ENCODE peak calls at places on chromosomes 5 and 9, in eight cellular contexts. W is psoas muscle; P is sigmoid colon; C is transverse colon; R is IMR-90; K is effector memory CD4-positive, alpha-beta T cell; V is A549; D is lung. O is an unnamed sample. For H3K4me1 and H3K9me3, the result is how much of the 10 kb centered on the place peaks cover.

GRCh38 chr5:80083115-80083890 is 48.2 kb downstream of the THBS4 start:
- DNase-seq in W (no peak), P (peak), C (no peak), R (peak), K (no peak), V (peak), D (no peak), O (peak)

GRCh38 chr9:84736076-84736475 is 66.5 kb downstream of the NTRK2 start:
- DNase-seq in W (no peak), P (no peak), C (no peak), R (no peak), K (no peak), V (no peak), D (no peak), O (no peak)

GRCh38 chr5:120803282-120803681 is 339.2 kb downstream of the PRR16 start:
- DNase-seq in W (no peak), P (no peak), C (no peak), R (peak), K (no peak), V (no peak), D (no peak), O (no peak)

GRCh38 chr5:96483878-96484277 is 50.8 kb upstream of the PCSK1 start:
- DNase-seq in W (no peak), P (no peak), C (no peak), R (peak), K (no peak), V (no peak), D (no peak), O (no peak)

GRCh38 chr9:72623156-72623555 is 101.7 kb downstream of the TMC1 start:
- DNase-seq in W (no peak), P (no peak), C (no peak), R (no peak), K (no peak), V (no peak), D (no peak), O (no peak)

GRCh38 chr5:136014049-136014516 is 14.7 kb upstream of the TGFBI start:
- DNase-seq in W (no peak), P (peak), C (no peak), R (no peak), K (no peak), V (no peak), D (peak), O (no peak)

GRCh38 chr5:6585168-6585567 is 47.7 kb downstream of the NSUN2 start:
- DNase-seq in W (no peak), P (no peak), C (no peak), R (no peak), K (no peak), V (no peak), D (peak), O (peak)

GRCh38 chr5:172731286-172732073 is 39.5 kb downstream of the DUSP1 start:
- DNase-seq in W (no peak), P (no peak), C (no peak), R (no peak), K (no peak), V (peak), D (peak), O (no peak)

GRCh38 chr9:36210722-36211121 is 20.0 kb downstream of the CLTA start:
- DNase-seq in W (no peak), P (no peak), C (no peak), R (no peak), K (no peak), V (no peak), D (no peak), O (no peak)

GRCh38 chr9:21906878-21907277 is 87.3 kb downstream of the CDKN2A start:
- DNase-seq in W (no peak), P (no peak), C (no peak), R (peak), K (no peak), V (peak), D (no peak), O (no peak)

GRCh38 chr9:132802121-132802795 is 75.8 kb downstream of the AK8 start:
- DNase-seq in W (no peak), P (no peak), C (no peak), R (no peak), K (no peak), V (no peak), D (no peak), O (peak)

DNA sequence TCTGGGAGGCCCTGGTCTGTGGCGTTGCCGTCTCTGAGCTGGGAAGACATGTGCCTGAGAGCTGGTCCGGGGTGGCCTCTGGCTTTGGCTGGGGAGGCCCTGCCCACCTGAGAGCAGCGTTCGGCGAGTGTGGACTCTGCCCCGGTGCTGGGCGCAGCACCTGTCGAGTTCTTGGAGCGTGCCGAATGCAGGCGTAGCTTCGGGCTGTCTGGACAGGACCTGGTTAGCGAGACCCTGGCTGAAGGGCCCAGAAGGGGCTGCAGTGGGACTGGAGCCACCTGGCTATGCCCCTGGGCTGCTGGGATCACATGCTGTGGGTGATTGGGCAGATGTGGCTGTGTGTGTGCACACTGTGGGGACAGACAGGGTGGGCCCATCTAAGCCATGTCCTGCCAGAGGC is 56.5 kb downstream of the RXRA start:
- DNase-seq in W (no peak), P (no peak), C (peak), R (no peak), K (no peak), V (no peak), D (no peak), O (no peak)
- H3K4me1 ChIP-seq in W (half or more), P (under half), C (half or more), R (under half), K (under half), V (half or more), D (half or more), O (under half)

GRCh38 chr5:117943120-117943519 is 1045.2 kb downstream of the DTWD2 start:
- DNase-seq in W (no peak), P (no peak), C (no peak), R (no peak), K (no peak), V (no peak), D (no peak), O (no peak)
- H3K9me3 ChIP-seq in W (under half), P (under half), C (under half), R (under half), K (under half), V (under half), D (under half), O (under half)

DNA sequence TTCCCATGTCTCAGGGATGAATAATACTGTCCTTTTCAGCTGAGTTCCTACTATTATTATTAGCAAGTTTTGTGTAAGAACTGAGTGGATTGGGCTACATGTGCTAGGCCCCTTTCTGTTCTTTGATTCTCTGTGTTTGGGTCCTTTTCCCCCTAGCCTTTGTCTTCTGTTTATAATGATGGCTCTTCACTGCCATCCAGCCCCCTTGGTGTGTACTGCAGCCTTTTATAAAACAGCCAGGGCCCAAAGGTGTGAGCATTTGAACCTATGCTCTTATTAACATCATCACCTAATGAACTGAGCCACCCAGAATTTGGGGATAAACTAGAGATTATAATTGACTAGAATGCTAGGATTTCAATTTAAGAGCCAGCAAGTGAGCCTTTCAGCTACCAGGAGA is 52.6 kb downstream of the PLAC8L1 start:
- DNase-seq in W (no peak), P (no peak), C (no peak), R (no peak), K (no peak), V (no peak), D (no peak), O (peak)
- H3K4me1 ChIP-seq in W (under half), P (under half), C (under half), R (under half), K (under half), V (under half), D (under half), O (under half)

DNA sequence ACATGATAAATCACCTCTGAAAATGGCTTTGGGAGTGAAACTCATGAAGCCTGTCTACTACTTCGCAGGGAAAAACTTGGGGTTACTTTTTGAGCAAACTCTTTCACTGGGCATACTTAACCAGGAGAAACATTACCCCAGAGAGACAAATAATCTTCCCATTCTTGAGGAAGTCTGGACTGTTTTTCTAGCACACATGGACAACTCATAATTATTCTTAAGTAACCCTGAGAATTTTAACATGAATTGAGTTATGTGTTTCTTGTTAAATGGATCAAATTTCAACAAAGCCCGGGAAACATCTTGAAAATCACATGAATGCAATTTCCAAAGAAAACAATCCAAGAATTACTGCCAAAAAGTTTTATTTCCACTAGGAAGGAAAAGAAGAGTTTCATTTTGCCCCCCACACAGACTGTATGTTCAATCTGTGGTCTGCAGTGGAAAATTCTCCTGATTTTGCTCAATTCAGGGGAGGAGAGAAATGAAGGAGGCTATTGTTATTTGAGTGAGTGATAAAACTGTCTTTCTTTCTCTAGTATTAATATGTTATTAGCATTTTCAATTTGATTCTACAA is 564.8 kb upstream of the CLINT1 start:
- DNase-seq in W (no peak), P (no peak), C (no peak), R (peak), K (no peak), V (no peak), D (no peak), O (no peak)
- H3K9me3 ChIP-seq in W (under half), P (under half), C (under half), R (under half), K (under half), V (under half), D (under half), O (under half)

GRCh38 chr5:123814796-123815479 is 303.0 kb downstream of the CSNK1G3 start:
- DNase-seq in W (no peak), P (no peak), C (no peak), R (peak), K (no peak), V (no peak), D (no peak), O (no peak)
- H3K4me1 ChIP-seq in W (under half), P (under half), C (under half), R (under half), K (under half), V (under half), D (under half), O (under half)

O was measured in right atrium auricular region.